ENCODE peak calls at places on chromosomes 16 and 17, in ten cellular contexts. One of them, this sample, is unnamed.

GRCh38 chr17:29445844-29446243 is 55.7 kb downstream of the TAOK1 start:
- DNase-seq in heart left ventricle: no peak
- DNase-seq in CD4-positive, alpha-beta T cell: no peak
- DNase-seq in COR-L47: no peak
- DNase-seq in HT-29: no peak
- DNase-seq in activated gamma-delta T cell treated with anti-CD3 and anti-CD28 coated beads, Interleukin-2, amount 50 U/mL, for 16 hours: no peak
- DNase-seq in activated T-cell treated with anti-CD3 and anti-CD28 coated beads, Interleukin-2, amount 50 U/mL, for 72 hours: no peak
- DNase-seq in GM23248: no peak
- DNase-seq in hepatic stellate cell: no peak
- DNase-seq in HS-27A: no peak
- DNase-seq in this sample: no peak

GRCh38 chr16:27717726-27718125 is 167.8 kb downstream of the KATNIP start:
- DNase-seq in COR-L47: no peak
- DNase-seq in activated T-cell treated with anti-CD3 and anti-CD28 coated beads, Interleukin-2, amount 50 U/mL, for 72 hours: no peak
- DNase-seq in heart left ventricle: no peak
- DNase-seq in HT-29: no peak
- DNase-seq in hepatic stellate cell: no peak
- DNase-seq in activated gamma-delta T cell treated with anti-CD3 and anti-CD28 coated beads, Interleukin-2, amount 50 U/mL, for 16 hours: no peak
- DNase-seq in HS-27A: no peak
- DNase-seq in GM23248: no peak
- DNase-seq in CD4-positive, alpha-beta T cell: no peak
- DNase-seq in this sample: no peak

GRCh38 chr17:10738516-10739258 is 8.9 kb upstream of the TMEM220 start:
- DNase-seq in HT-29: no peak
- DNase-seq in activated T-cell treated with anti-CD3 and anti-CD28 coated beads, Interleukin-2, amount 50 U/mL, for 72 hours: no peak
- DNase-seq in GM23248: peak; percentile 22
- DNase-seq in HS-27A: no peak
- DNase-seq in hepatic stellate cell: no peak
- DNase-seq in COR-L47: no peak
- DNase-seq in CD4-positive, alpha-beta T cell: no peak
- DNase-seq in heart left ventricle: no peak
- DNase-seq in activated gamma-delta T cell treated with anti-CD3 and anti-CD28 coated beads, Interleukin-2, amount 50 U/mL, for 16 hours: no peak
- DNase-seq in this sample: no peak

GRCh38 chr16:26454102-26454501 is 612.6 kb upstream of the C16orf82 start:
- DNase-seq in HT-29: no peak
- DNase-seq in activated gamma-delta T cell treated with anti-CD3 and anti-CD28 coated beads, Interleukin-2, amount 50 U/mL, for 16 hours: no peak
- DNase-seq in hepatic stellate cell: no peak
- DNase-seq in CD4-positive, alpha-beta T cell: no peak
- DNase-seq in COR-L47: no peak
- DNase-seq in activated T-cell treated with anti-CD3 and anti-CD28 coated beads, Interleukin-2, amount 50 U/mL, for 72 hours: no peak
- DNase-seq in heart left ventricle: no peak
- DNase-seq in GM23248: peak; percentile 37
- DNase-seq in HS-27A: no peak
- DNase-seq in this sample: no peak

GRCh38 chr16:10070591-10070990 is 111.6 kb downstream of the GRIN2A start:
- DNase-seq in GM23248: no peak
- DNase-seq in HS-27A: no peak
- DNase-seq in heart left ventricle: no peak
- DNase-seq in activated T-cell treated with anti-CD3 and anti-CD28 coated beads, Interleukin-2, amount 50 U/mL, for 72 hours: no peak
- DNase-seq in CD4-positive, alpha-beta T cell: no peak
- DNase-seq in COR-L47: no peak
- DNase-seq in hepatic stellate cell: no peak
- DNase-seq in activated gamma-delta T cell treated with anti-CD3 and anti-CD28 coated beads, Interleukin-2, amount 50 U/mL, for 16 hours: no peak
- DNase-seq in HT-29: no peak
- DNase-seq in this sample: no peak

GRCh38 chr17:1126327-1126726 is 53.5 kb downstream of the ABR start:
- DNase-seq in CD4-positive, alpha-beta T cell: no peak
- DNase-seq in activated gamma-delta T cell treated with anti-CD3 and anti-CD28 coated beads, Interleukin-2, amount 50 U/mL, for 16 hours: no peak
- DNase-seq in HS-27A: no peak
- DNase-seq in activated T-cell treated with anti-CD3 and anti-CD28 coated beads, Interleukin-2, amount 50 U/mL, for 72 hours: no peak
- DNase-seq in HT-29: no peak
- DNase-seq in COR-L47: no peak
- DNase-seq in heart left ventricle: no peak
- DNase-seq in GM23248: no peak
- DNase-seq in hepatic stellate cell: no peak
- DNase-seq in this sample: no peak

GRCh38 chr17:57442914-57443571 is 186.7 kb downstream of the MSI2 start:
- DNase-seq in HT-29: no peak
- DNase-seq in GM23248: peak; percentile 62
- DNase-seq in HS-27A: no peak
- DNase-seq in hepatic stellate cell: no peak
- DNase-seq in COR-L47: no peak
- DNase-seq in heart left ventricle: peak; percentile 43
- DNase-seq in activated gamma-delta T cell treated with anti-CD3 and anti-CD28 coated beads, Interleukin-2, amount 50 U/mL, for 16 hours: peak; percentile 42
- DNase-seq in activated T-cell treated with anti-CD3 and anti-CD28 coated beads, Interleukin-2, amount 50 U/mL, for 72 hours: peak; percentile 74
- DNase-seq in CD4-positive, alpha-beta T cell: peak; percentile 65
- DNase-seq in this sample: peak; percentile 72

GRCh38 chr16:69566437-69567030 is 768 bp downstream of the NFAT5 start:
- DNase-seq in GM23248: peak; percentile 88
- DNase-seq in heart left ventricle: peak; percentile 77
- DNase-seq in HT-29: peak; percentile 43
- DNase-seq in hepatic stellate cell: peak; percentile 70
- DNase-seq in COR-L47: no peak
- DNase-seq in activated T-cell treated with anti-CD3 and anti-CD28 coated beads, Interleukin-2, amount 50 U/mL, for 72 hours: peak; percentile 63
- DNase-seq in activated gamma-delta T cell treated with anti-CD3 and anti-CD28 coated beads, Interleukin-2, amount 50 U/mL, for 16 hours: peak; percentile 4
- DNase-seq in HS-27A: peak; percentile 67
- DNase-seq in CD4-positive, alpha-beta T cell: peak; percentile 36
- DNase-seq in this sample: no peak

GRCh38 chr16:2761886-2762583 is 9.6 kb downstream of the SRRM2 start:
- DNase-seq in CD4-positive, alpha-beta T cell: no peak
- DNase-seq in activated gamma-delta T cell treated with anti-CD3 and anti-CD28 coated beads, Interleukin-2, amount 50 U/mL, for 16 hours: no peak
- DNase-seq in COR-L47: no peak
- DNase-seq in heart left ventricle: no peak
- DNase-seq in hepatic stellate cell: no peak
- DNase-seq in HS-27A: no peak
- DNase-seq in activated T-cell treated with anti-CD3 and anti-CD28 coated beads, Interleukin-2, amount 50 U/mL, for 72 hours: no peak
- DNase-seq in HT-29: no peak
- DNase-seq in GM23248: no peak
- DNase-seq in this sample: no peak

GRCh38 chr17:66373944-66374817 is 71.8 kb downstream of the PRKCA start:
- DNase-seq in HT-29: peak; percentile 22
- DNase-seq in COR-L47: peak; percentile 48
- DNase-seq in GM23248: no peak
- DNase-seq in hepatic stellate cell: no peak
- DNase-seq in HS-27A: no peak
- DNase-seq in heart left ventricle: peak; percentile 18
- DNase-seq in CD4-positive, alpha-beta T cell: peak; percentile 40
- DNase-seq in activated T-cell treated with anti-CD3 and anti-CD28 coated beads, Interleukin-2, amount 50 U/mL, for 72 hours: peak; percentile 58
- DNase-seq in activated gamma-delta T cell treated with anti-CD3 and anti-CD28 coated beads, Interleukin-2, amount 50 U/mL, for 16 hours: peak; percentile 3
- DNase-seq in this sample: no peak

GRCh38 chr17:4858880-4859260 is 25.7 kb downstream of the MINK1 start:
- DNase-seq in GM23248: peak; percentile 57
- DNase-seq in heart left ventricle: peak; percentile 68
- DNase-seq in CD4-positive, alpha-beta T cell: no peak
- DNase-seq in activated gamma-delta T cell treated with anti-CD3 and anti-CD28 coated beads, Interleukin-2, amount 50 U/mL, for 16 hours: no peak
- DNase-seq in activated T-cell treated with anti-CD3 and anti-CD28 coated beads, Interleukin-2, amount 50 U/mL, for 72 hours: no peak
- DNase-seq in HS-27A: no peak
- DNase-seq in HT-29: no peak
- DNase-seq in COR-L47: no peak
- DNase-seq in hepatic stellate cell: peak; percentile 19
- DNase-seq in this sample: no peak

GRCh38 chr17:7405413-7405881 is 1.6 kb upstream of the TMEM256 start:
- DNase-seq in GM23248: peak; percentile 51
- DNase-seq in HT-29: no peak
- DNase-seq in hepatic stellate cell: peak; percentile 44
- DNase-seq in HS-27A: no peak
- DNase-seq in heart left ventricle: no peak
- DNase-seq in activated gamma-delta T cell treated with anti-CD3 and anti-CD28 coated beads, Interleukin-2, amount 50 U/mL, for 16 hours: no peak
- DNase-seq in activated T-cell treated with anti-CD3 and anti-CD28 coated beads, Interleukin-2, amount 50 U/mL, for 72 hours: no peak
- DNase-seq in COR-L47: no peak
- DNase-seq in CD4-positive, alpha-beta T cell: no peak
- DNase-seq in this sample: no peak

GRCh38 chr17:9273334-9274118 is 252.2 kb downstream of the NTN1 start:
- DNase-seq in HT-29: no peak
- DNase-seq in activated T-cell treated with anti-CD3 and anti-CD28 coated beads, Interleukin-2, amount 50 U/mL, for 72 hours: peak; percentile 25
- DNase-seq in COR-L47: no peak
- DNase-seq in GM23248: peak; percentile 78
- DNase-seq in activated gamma-delta T cell treated with anti-CD3 and anti-CD28 coated beads, Interleukin-2, amount 50 U/mL, for 16 hours: no peak
- DNase-seq in CD4-positive, alpha-beta T cell: no peak
- DNase-seq in hepatic stellate cell: no peak
- DNase-seq in HS-27A: no peak
- DNase-seq in heart left ventricle: peak; percentile 37
- DNase-seq in this sample: peak; percentile 51

GRCh38 chr16:49556252-49557069 is 182.9 kb downstream of the C16orf78 start:
- DNase-seq in GM23248: peak; percentile 33
- DNase-seq in activated T-cell treated with anti-CD3 and anti-CD28 coated beads, Interleukin-2, amount 50 U/mL, for 72 hours: no peak
- DNase-seq in HT-29: peak; percentile 26
- DNase-seq in COR-L47: peak; percentile 55
- DNase-seq in activated gamma-delta T cell treated with anti-CD3 and anti-CD28 coated beads, Interleukin-2, amount 50 U/mL, for 16 hours: no peak
- DNase-seq in heart left ventricle: no peak
- DNase-seq in hepatic stellate cell: peak; percentile 54
- DNase-seq in CD4-positive, alpha-beta T cell: no peak
- DNase-seq in HS-27A: no peak
- DNase-seq in this sample: no peak

GRCh38 chr16:57165923-57166322 is 19.9 kb downstream of the PSME3IP1 start:
- DNase-seq in HS-27A: no peak
- DNase-seq in hepatic stellate cell: no peak
- DNase-seq in CD4-positive, alpha-beta T cell: no peak
- DNase-seq in activated gamma-delta T cell treated with anti-CD3 and anti-CD28 coated beads, Interleukin-2, amount 50 U/mL, for 16 hours: no peak
- DNase-seq in activated T-cell treated with anti-CD3 and anti-CD28 coated beads, Interleukin-2, amount 50 U/mL, for 72 hours: no peak
- DNase-seq in heart left ventricle: no peak
- DNase-seq in COR-L47: peak; percentile 74
- DNase-seq in HT-29: no peak
- DNase-seq in GM23248: no peak
- DNase-seq in this sample: no peak

GRCh38 chr17:27984816-27985215 is 57.7 kb upstream of the NLK start:
- DNase-seq in activated T-cell treated with anti-CD3 and anti-CD28 coated beads, Interleukin-2, amount 50 U/mL, for 72 hours: no peak
- DNase-seq in activated gamma-delta T cell treated with anti-CD3 and anti-CD28 coated beads, Interleukin-2, amount 50 U/mL, for 16 hours: no peak
- DNase-seq in heart left ventricle: peak; percentile 22
- DNase-seq in GM23248: no peak
- DNase-seq in HT-29: no peak
- DNase-seq in COR-L47: no peak
- DNase-seq in HS-27A: no peak
- DNase-seq in CD4-positive, alpha-beta T cell: no peak
- DNase-seq in hepatic stellate cell: no peak
- DNase-seq in this sample: no peak

GRCh38 chr16:85625053-85625452 is 11.9 kb downstream of the GSE1 start:
- DNase-seq in heart left ventricle: no peak
- DNase-seq in COR-L47: no peak
- DNase-seq in GM23248: no peak
- DNase-seq in activated gamma-delta T cell treated with anti-CD3 and anti-CD28 coated beads, Interleukin-2, amount 50 U/mL, for 16 hours: no peak
- DNase-seq in hepatic stellate cell: no peak
- DNase-seq in CD4-positive, alpha-beta T cell: no peak
- DNase-seq in HT-29: no peak
- DNase-seq in HS-27A: no peak
- DNase-seq in activated T-cell treated with anti-CD3 and anti-CD28 coated beads, Interleukin-2, amount 50 U/mL, for 72 hours: no peak
- DNase-seq in this sample: no peak

GRCh38 chr17:17810374-17811248 is 26.2 kb downstream of the SREBF1 start:
- DNase-seq in CD4-positive, alpha-beta T cell: no peak
- DNase-seq in HS-27A: no peak
- DNase-seq in activated gamma-delta T cell treated with anti-CD3 and anti-CD28 coated beads, Interleukin-2, amount 50 U/mL, for 16 hours: no peak
- DNase-seq in hepatic stellate cell: no peak
- DNase-seq in HT-29: no peak
- DNase-seq in COR-L47: no peak
- DNase-seq in activated T-cell treated with anti-CD3 and anti-CD28 coated beads, Interleukin-2, amount 50 U/mL, for 72 hours: no peak
- DNase-seq in heart left ventricle: no peak
- DNase-seq in GM23248: peak; percentile 54
- DNase-seq in this sample: no peak

GRCh38 chr17:1644493-1645206 is 882 bp downstream of the SCARF1 start:
- DNase-seq in activated gamma-delta T cell treated with anti-CD3 and anti-CD28 coated beads, Interleukin-2, amount 50 U/mL, for 16 hours: no peak
- DNase-seq in CD4-positive, alpha-beta T cell: no peak
- DNase-seq in COR-L47: no peak
- DNase-seq in hepatic stellate cell: peak; percentile 70
- DNase-seq in HS-27A: no peak
- DNase-seq in heart left ventricle: peak; percentile 33
- DNase-seq in GM23248: peak; percentile 66
- DNase-seq in HT-29: no peak
- DNase-seq in activated T-cell treated with anti-CD3 and anti-CD28 coated beads, Interleukin-2, amount 50 U/mL, for 72 hours: peak; percentile 63
- DNase-seq in this sample: peak; percentile 71

GRCh38 chr16:17602678-17603077 is 131.9 kb upstream of the XYLT1 start:
- DNase-seq in heart left ventricle: no peak
- DNase-seq in activated gamma-delta T cell treated with anti-CD3 and anti-CD28 coated beads, Interleukin-2, amount 50 U/mL, for 16 hours: no peak
- DNase-seq in CD4-positive, alpha-beta T cell: no peak
- DNase-seq in GM23248: no peak
- DNase-seq in activated T-cell treated with anti-CD3 and anti-CD28 coated beads, Interleukin-2, amount 50 U/mL, for 72 hours: no peak
- DNase-seq in HS-27A: no peak
- DNase-seq in COR-L47: no peak
- DNase-seq in HT-29: no peak
- DNase-seq in hepatic stellate cell: no peak
- DNase-seq in this sample: no peak

GRCh38 chr17:67506966-67507365 is 129.9 kb downstream of the PITPNC1 start:
- DNase-seq in GM23248: peak; percentile 92
- DNase-seq in HS-27A: no peak
- DNase-seq in HT-29: no peak
- DNase-seq in activated T-cell treated with anti-CD3 and anti-CD28 coated beads, Interleukin-2, amount 50 U/mL, for 72 hours: no peak
- DNase-seq in heart left ventricle: no peak
- DNase-seq in activated gamma-delta T cell treated with anti-CD3 and anti-CD28 coated beads, Interleukin-2, amount 50 U/mL, for 16 hours: no peak
- DNase-seq in hepatic stellate cell: peak; percentile 74
- DNase-seq in CD4-positive, alpha-beta T cell: no peak
- DNase-seq in COR-L47: no peak
- DNase-seq in this sample: no peak

GRCh38 chr17:34474706-34475105 is 104.7 kb upstream of the TMEM132E start:
- DNase-seq in CD4-positive, alpha-beta T cell: no peak
- DNase-seq in HS-27A: no peak
- DNase-seq in activated gamma-delta T cell treated with anti-CD3 and anti-CD28 coated beads, Interleukin-2, amount 50 U/mL, for 16 hours: no peak
- DNase-seq in hepatic stellate cell: no peak
- DNase-seq in COR-L47: no peak
- DNase-seq in HT-29: peak; percentile 31
- DNase-seq in activated T-cell treated with anti-CD3 and anti-CD28 coated beads, Interleukin-2, amount 50 U/mL, for 72 hours: no peak
- DNase-seq in heart left ventricle: no peak
- DNase-seq in GM23248: no peak
- DNase-seq in this sample: no peak

GRCh38 chr16:50696575-50697420 is 3.4 kb downstream of the NOD2 start:
- DNase-seq in hepatic stellate cell: peak; percentile 25
- DNase-seq in COR-L47: no peak
- DNase-seq in activated gamma-delta T cell treated with anti-CD3 and anti-CD28 coated beads, Interleukin-2, amount 50 U/mL, for 16 hours: no peak
- DNase-seq in HS-27A: no peak
- DNase-seq in GM23248: peak; percentile 75
- DNase-seq in heart left ventricle: peak; percentile 81
- DNase-seq in activated T-cell treated with anti-CD3 and anti-CD28 coated beads, Interleukin-2, amount 50 U/mL, for 72 hours: peak; percentile 71
- DNase-seq in CD4-positive, alpha-beta T cell: no peak
- DNase-seq in HT-29: peak; percentile 48
- DNase-seq in this sample: no peak

GRCh38 chr16:1610071-1610840 is 1.6 kb downstream of the IFT140 start:
- DNase-seq in HS-27A: peak; percentile 56
- DNase-seq in activated T-cell treated with anti-CD3 and anti-CD28 coated beads, Interleukin-2, amount 50 U/mL, for 72 hours: peak; percentile 93
- DNase-seq in COR-L47: peak; percentile 88
- DNase-seq in CD4-positive, alpha-beta T cell: peak; percentile 95
- DNase-seq in HT-29: peak; percentile 91
- DNase-seq in activated gamma-delta T cell treated with anti-CD3 and anti-CD28 coated beads, Interleukin-2, amount 50 U/mL, for 16 hours: peak; percentile 81
- DNase-seq in GM23248: peak; percentile 96
- DNase-seq in heart left ventricle: peak; percentile 90
- DNase-seq in hepatic stellate cell: peak; percentile 88
- DNase-seq in this sample: peak; percentile 97

GRCh38 chr17:8563981-8564602 is 66.4 kb downstream of the MYH10 start:
- DNase-seq in COR-L47: no peak
- DNase-seq in activated gamma-delta T cell treated with anti-CD3 and anti-CD28 coated beads, Interleukin-2, amount 50 U/mL, for 16 hours: no peak
- DNase-seq in CD4-positive, alpha-beta T cell: no peak
- DNase-seq in activated T-cell treated with anti-CD3 and anti-CD28 coated beads, Interleukin-2, amount 50 U/mL, for 72 hours: no peak
- DNase-seq in HT-29: no peak
- DNase-seq in GM23248: peak; percentile 54
- DNase-seq in hepatic stellate cell: no peak
- DNase-seq in heart left ventricle: no peak
- DNase-seq in HS-27A: no peak
- DNase-seq in this sample: no peak

GRCh38 chr16:14303182-14303618 is 232.1 kb downstream of the MRTFB start:
- DNase-seq in CD4-positive, alpha-beta T cell: no peak
- DNase-seq in heart left ventricle: no peak
- DNase-seq in HT-29: no peak
- DNase-seq in GM23248: peak; percentile 60
- DNase-seq in hepatic stellate cell: peak; percentile 31
- DNase-seq in activated gamma-delta T cell treated with anti-CD3 and anti-CD28 coated beads, Interleukin-2, amount 50 U/mL, for 16 hours: no peak
- DNase-seq in HS-27A: no peak
- DNase-seq in COR-L47: no peak
- DNase-seq in activated T-cell treated with anti-CD3 and anti-CD28 coated beads, Interleukin-2, amount 50 U/mL, for 72 hours: no peak
- DNase-seq in this sample: no peak

GRCh38 chr16:56047307-56048234 is 143.7 kb upstream of the GNAO1 start:
- DNase-seq in activated gamma-delta T cell treated with anti-CD3 and anti-CD28 coated beads, Interleukin-2, amount 50 U/mL, for 16 hours: no peak
- DNase-seq in hepatic stellate cell: no peak
- DNase-seq in COR-L47: no peak
- DNase-seq in HT-29: no peak
- DNase-seq in HS-27A: no peak
- DNase-seq in heart left ventricle: peak; percentile 18
- DNase-seq in GM23248: no peak
- DNase-seq in CD4-positive, alpha-beta T cell: no peak
- DNase-seq in activated T-cell treated with anti-CD3 and anti-CD28 coated beads, Interleukin-2, amount 50 U/mL, for 72 hours: no peak
- DNase-seq in this sample: no peak

GRCh38 chr17:358491-359133 is 6.0 kb upstream of the RPH3AL start:
- DNase-seq in heart left ventricle: no peak
- DNase-seq in GM23248: no peak
- DNase-seq in activated gamma-delta T cell treated with anti-CD3 and anti-CD28 coated beads, Interleukin-2, amount 50 U/mL, for 16 hours: no peak
- DNase-seq in activated T-cell treated with anti-CD3 and anti-CD28 coated beads, Interleukin-2, amount 50 U/mL, for 72 hours: no peak
- DNase-seq in hepatic stellate cell: no peak
- DNase-seq in COR-L47: no peak
- DNase-seq in HT-29: no peak
- DNase-seq in HS-27A: no peak
- DNase-seq in CD4-positive, alpha-beta T cell: no peak
- DNase-seq in this sample: no peak